ENCODE peak calls at places on chromosomes 1 and 21, in four cellular contexts. N, H, O and Z are unnamed samples.

GRCh38 chr1:43444151-43444826 is 9.4 kb downstream of the HYI start:
- DNase-seq in N (no peak), H (no peak), O (no peak), Z (no peak)

GRCh38 chr21:31158789-31159581 is 120.7 kb upstream of the KRTAP19-8 start:
- DNase-seq in N (no peak), H (no peak), O (no peak), Z (no peak)

GRCh38 chr21:44556879-44557278 is 1.7 kb downstream of the KRTAP10-3 start:
- DNase-seq in N (no peak), H (no peak), O (no peak), Z (no peak)

GRCh38 chr1:54949971-54950360 is 30.5 kb upstream of the TMEM61 start:
- DNase-seq in N (no peak), H (no peak), O (no peak), Z (no peak)

GRCh38 chr1:89762801-89763648 is 57.8 kb upstream of the LRRC8D start:
- DNase-seq in N (peak; percentile 75), H (peak; percentile 93), O (peak; percentile 79), Z (peak; percentile 66)

GRCh38 chr1:194056169-194056568 is 869.8 kb upstream of the B3GALT2 start:
- DNase-seq in N (no peak), H (no peak), O (no peak), Z (no peak)

GRCh38 chr21:36159356-36159921 is 2.8 kb downstream of the DOP1B start:
- DNase-seq in N (no peak), H (no peak), O (no peak), Z (no peak)

GRCh38 chr1:234213576-234214128 is 159.6 kb upstream of the COA6 start:
- DNase-seq in N (no peak), H (no peak), O (no peak), Z (no peak)

GRCh38 chr1:75671708-75672107 is 52.8 kb upstream of the ACADM start:
- DNase-seq in N (no peak), H (no peak), O (no peak), Z (no peak)

GRCh38 chr1:41898191-41898713 is 20.5 kb downstream of the HIVEP3 start:
- DNase-seq in N (no peak), H (no peak), O (no peak), Z (no peak)

GRCh38 chr1:228445867-228446584 is 29.4 kb upstream of the TRIM17 start:
- DNase-seq in N (peak; percentile 59), H (peak; percentile 76), O (peak; percentile 58), Z (no peak)

GRCh38 chr21:30831194-30831765 is 1.7 kb upstream of the KRTAP7-1 start:
- DNase-seq in N (peak; percentile 34), H (no peak), O (peak; percentile 5), Z (no peak)

GRCh38 chr1:156006666-156007376 is 13.9 kb downstream of the SSR2 start:
- DNase-seq in N (no peak), H (no peak), O (no peak), Z (no peak)

GRCh38 chr1:172146149-172146850 is 274.2 kb upstream of the C1orf105 start:
- DNase-seq in N (no peak), H (no peak), O (no peak), Z (no peak)

GRCh38 chr1:172002725-172003345 is 161.5 kb downstream of the DNM3 start:
- DNase-seq in N (peak; percentile 65), H (peak; percentile 27), O (no peak), Z (peak; percentile 45)

GRCh38 chr1:246724001-246724724 is at the start of gene SCCPDH:
- DNase-seq in N (peak; percentile 74), H (peak; percentile 88), O (peak; percentile 89), Z (peak; percentile 77)

GRCh38 chr1:17112076-17112475 is 7.2 kb downstream of the PADI2 start:
- DNase-seq in N (no peak), H (no peak), O (no peak), Z (no peak)

GRCh38 chr1:62621907-62622306 is 24.6 kb downstream of the ANGPTL3 start:
- DNase-seq in N (peak; percentile 63), H (peak; percentile 8), O (peak; percentile 14), Z (peak; percentile 83)

GRCh38 chr1:82226198-82226505 is 425.4 kb downstream of the ADGRL2 start:
- DNase-seq in N (no peak), H (no peak), O (no peak), Z (no peak)

GRCh38 chr1:232904566-232904965 is 45.8 kb upstream of the NTPCR start:
- DNase-seq in N (peak; percentile 44), H (no peak), O (no peak), Z (peak; percentile 45)

GRCh38 chr21:40143822-40144525 is 276.7 kb downstream of the PCP4 start:
- DNase-seq in N (peak; percentile 42), H (peak; percentile 89), O (no peak), Z (peak; percentile 30)

GRCh38 chr1:28246427-28246832 is 10.5 kb downstream of the ATP5IF1 start:
- DNase-seq in N (peak; percentile 35), H (no peak), O (no peak), Z (no peak)

GRCh38 chr1:5645135-5645399 is 347.2 kb downstream of the NPHP4 start:
- DNase-seq in N (no peak), H (no peak), O (no peak), Z (no peak)

GRCh38 chr21:42548687-42549406 is 35.2 kb downstream of the SLC37A1 start:
- DNase-seq in N (no peak), H (no peak), O (no peak), Z (no peak)

GRCh38 chr1:1197551-1198422 is 8.6 kb downstream of the TNFRSF18 start:
- DNase-seq in N (no peak), H (no peak), O (no peak), Z (no peak)

GRCh38 chr1:64235133-64235532 is 31.7 kb downstream of the UBE2U start:
- DNase-seq in N (no peak), H (no peak), O (no peak), Z (no peak)

GRCh38 chr1:175383239-175383638 is 190.7 kb upstream of the KIAA0040 start:
- DNase-seq in N (no peak), H (peak; percentile 35), O (no peak), Z (no peak)

GRCh38 chr1:15683411-15684039 is 595 bp upstream of the PLEKHM2 start:
- DNase-seq in N (no peak), H (no peak), O (no peak), Z (no peak)

GRCh38 chr1:224872832-224873644 is 56.4 kb upstream of the DNAH14 start:
- DNase-seq in N (no peak), H (no peak), O (no peak), Z (no peak)

GRCh38 chr1:36520056-36520455 is 37.3 kb upstream of the CSF3R start:
- DNase-seq in N (no peak), H (no peak), O (no peak), Z (no peak)

GRCh38 chr1:228009116-228009827 is 2.5 kb downstream of the WNT3A start:
- DNase-seq in N (no peak), H (no peak), O (no peak), Z (no peak)

GRCh38 chr1:63662846-63663245 is 69.6 kb downstream of the PGM1 start:
- DNase-seq in N (peak; percentile 90), H (no peak), O (no peak), Z (peak; percentile 47)